ENCODE peak calls at places on chromosomes 5 and 9, in five cellular contexts. K, S, V, G and L are unnamed samples.

GRCh38 chr9:80157128-80157527 is 585.4 kb downstream of the TLE4 start:
- DNase-seq in G (no peak), S (no peak), V (no peak), K (no peak), L (no peak)

GRCh38 chr9:626591-626990 is 214.9 kb upstream of the DMRT1 start:
- DNase-seq in K (no peak), S (peak), V (no peak), G (no peak), L (no peak)

GRCh38 chr5:145854651-145855258 is 18.1 kb downstream of the GRXCR2 start:
- DNase-seq in S (peak), V (peak), G (no peak), K (no peak), L (no peak)

GRCh38 chr9:115733318-115733717 is 420.3 kb upstream of the PAPPA start:
- DNase-seq in S (no peak), V (no peak), G (no peak), K (no peak), L (no peak)

GRCh38 chr9:135156525-135157510 is 69.3 kb downstream of the OLFM1 start:
- DNase-seq in G (no peak), S (peak), K (peak), V (no peak), L (no peak)

GRCh38 chr5:133873454-133873853 is 95.0 kb downstream of the C5orf15 start:
- DNase-seq in K (no peak), V (no peak), G (no peak), S (no peak), L (no peak)

GRCh38 chr9:135148386-135148785 is 60.9 kb downstream of the OLFM1 start:
- DNase-seq in S (no peak), V (no peak), G (no peak), K (no peak), L (no peak)

GRCh38 chr5:146745937-146746577 is 132.5 kb downstream of the PPP2R2B start:
- DNase-seq in S (no peak), G (no peak), V (no peak), K (no peak), L (no peak)

GRCh38 chr5:159913048-159913447 is 3.2 kb upstream of the ADRA1B start:
- DNase-seq in G (no peak), S (peak), K (no peak), V (no peak), L (no peak)

GRCh38 chr5:180139731-180140626 is 68.4 kb upstream of the RNF130 start:
- DNase-seq in K (peak), V (no peak), G (no peak), S (no peak), L (no peak)

GRCh38 chr5:151591144-151591819 is at the start of gene FAT2:
- DNase-seq in K (no peak), G (no peak), S (no peak), V (no peak), L (no peak)

GRCh38 chr5:57887851-57888621 is 405.4 kb upstream of the ACTBL2 start:
- DNase-seq in K (peak), V (no peak), S (peak), G (no peak), L (peak)

GRCh38 chr9:137975936-137976565 is 98.5 kb downstream of the CACNA1B start:
- DNase-seq in G (no peak), V (no peak), S (no peak), K (no peak), L (no peak)

GRCh38 chr9:137077758-137078693 is 709 bp downstream of the UAP1L1 start:
- DNase-seq in S (no peak), G (no peak), V (no peak), K (no peak), L (no peak)

GRCh38 chr9:37801959-37802711 is 1.5 kb downstream of the DCAF10 start:
- DNase-seq in S (no peak), V (no peak), G (no peak), K (no peak), L (no peak)

GRCh38 chr9:74960548-74960947 is 7.8 kb upstream of the C9orf40 start:
- DNase-seq in G (no peak), K (no peak), V (no peak), S (peak), L (no peak)

GRCh38 chr9:89738137-89738932 is 133.5 kb downstream of the GADD45G start:
- DNase-seq in K (peak), S (no peak), V (no peak), G (no peak), L (no peak)

GRCh38 chr5:152170350-152170749 is 234.7 kb downstream of the NMUR2 start:
- DNase-seq in K (no peak), S (no peak), V (no peak), G (no peak), L (no peak)

GRCh38 chr9:93678199-93679019 is 102.0 kb downstream of the PHF2 start:
- DNase-seq in G (no peak), S (no peak), K (peak), V (no peak), L (no peak)

GRCh38 chr5:181120761-181121160 is 10.2 kb downstream of the OR2V1 start:
- DNase-seq in K (no peak), S (no peak), V (no peak), G (no peak), L (no peak)

GRCh38 chr5:124102491-124102890 is 590.5 kb downstream of the CSNK1G3 start:
- DNase-seq in S (no peak), K (no peak), G (no peak), V (no peak), L (no peak)

GRCh38 chr9:128160603-128160987 is 530 bp downstream of the BBLN start:
- DNase-seq in K (peak), G (peak), S (peak), V (no peak), L (no peak)

GRCh38 chr9:136804509-136805206 is 3.1 kb upstream of the RABL6 start:
- DNase-seq in V (no peak), S (no peak), K (no peak), G (no peak), L (no peak)

GRCh38 chr5:169009171-169009570 is 291.8 kb downstream of the SLIT3 start:
- DNase-seq in S (peak), K (no peak), V (no peak), G (no peak), L (no peak)

GRCh38 chr5:42995152-42995751 is 44.9 kb downstream of the ANXA2R start:
- DNase-seq in V (no peak), K (no peak), S (no peak), G (no peak), L (no peak)

GRCh38 chr5:178473858-178474257 is 116.3 kb downstream of the COL23A1 start:
- DNase-seq in G (no peak), K (no peak), S (no peak), V (no peak), L (no peak)

GRCh38 chr5:123156577-123157296 is 67.7 kb downstream of the PRDM6 start:
- DNase-seq in V (peak), K (no peak), S (peak), G (no peak), L (no peak)

GRCh38 chr5:132013711-132014110 is 2.3 kb upstream of the ACSL6 start:
- DNase-seq in G (no peak), S (no peak), K (no peak), V (no peak), L (no peak)

GRCh38 chr9:95070549-95071021 is 246.9 kb downstream of the FANCC start:
- DNase-seq in K (no peak), S (no peak), G (no peak), V (no peak), L (no peak)

GRCh38 chr5:6439588-6440550 is 8.8 kb upstream of the UBE2QL1 start:
- DNase-seq in V (no peak), S (no peak), K (no peak), G (no peak), L (no peak)

GRCh38 chr5:171965740-171966139 is 40.7 kb downstream of the FBXW11 start:
- DNase-seq in K (no peak), S (no peak), G (no peak), V (no peak), L (no peak)

GRCh38 chr5:68962632-68963484 is 131.0 kb upstream of the SLC30A5 start:
- DNase-seq in K (peak), G (peak), S (peak), V (no peak), L (peak)

GRCh38 chr9:112245126-112245525 is 70.0 kb upstream of the SUSD1 start:
- DNase-seq in S (no peak), K (no peak), V (no peak), G (no peak), L (no peak)

GRCh38 chr5:74862221-74862620 is 4.0 kb downstream of the FAM169A start:
- DNase-seq in G (no peak), S (no peak), K (no peak), V (no peak), L (no peak)

GRCh38 chr5:57386958-57387357 is 95.7 kb downstream of the ACTBL2 start:
- DNase-seq in G (no peak), V (no peak), K (no peak), S (peak), L (no peak)

GRCh38 chr5:121171834-121172233 is 679.8 kb upstream of the FTMT start:
- DNase-seq in S (no peak), G (no peak), K (no peak), V (no peak), L (no peak)